ENCODE peak calls at places on chromosomes 1 and 21, in nine cellular contexts. One of them, this sample, is unnamed.

GRCh38 chr1:33272509-33272908 is 16.2 kb downstream of the ZNF362 start:
- DNase-seq in choroid plexus epithelial cell: no peak
- DNase-seq in activated CD4-positive, CD25-positive, alpha-beta regulatory T cell treated with anti-CD3 and anti-CD28 coated beads, Interleukin-2, amount 50 U/mL, for 72 hours: no peak
- DNase-seq in adrenal gland: no peak
- DNase-seq in stimulated activated CD4-positive, alpha-beta T cell treated with anti-CD3 and anti-CD28 coated beads, Interleukin-2, amount 100 ng/mL, for 24 hours: no peak
- DNase-seq in T-helper 9 cell: no peak
- DNase-seq in left lung: no peak
- DNase-seq in WTC11: no peak
- DNase-seq in T-helper 1 cell: no peak
- DNase-seq in this sample: no peak

GRCh38 chr1:111213412-111213811 is 13.0 kb upstream of the DENND2D start:
- DNase-seq in choroid plexus epithelial cell: peak
- DNase-seq in T-helper 1 cell: no peak
- DNase-seq in activated CD4-positive, CD25-positive, alpha-beta regulatory T cell treated with anti-CD3 and anti-CD28 coated beads, Interleukin-2, amount 50 U/mL, for 72 hours: no peak
- DNase-seq in adrenal gland: no peak
- DNase-seq in left lung: peak
- DNase-seq in T-helper 9 cell: no peak
- DNase-seq in WTC11: no peak
- DNase-seq in stimulated activated CD4-positive, alpha-beta T cell treated with anti-CD3 and anti-CD28 coated beads, Interleukin-2, amount 100 ng/mL, for 24 hours: no peak
- DNase-seq in this sample: no peak

GRCh38 chr1:101733340-101733739 is 263.4 kb downstream of the OLFM3 start:
- DNase-seq in stimulated activated CD4-positive, alpha-beta T cell treated with anti-CD3 and anti-CD28 coated beads, Interleukin-2, amount 100 ng/mL, for 24 hours: no peak
- DNase-seq in adrenal gland: no peak
- DNase-seq in activated CD4-positive, CD25-positive, alpha-beta regulatory T cell treated with anti-CD3 and anti-CD28 coated beads, Interleukin-2, amount 50 U/mL, for 72 hours: no peak
- DNase-seq in choroid plexus epithelial cell: no peak
- DNase-seq in WTC11: no peak
- DNase-seq in T-helper 9 cell: no peak
- DNase-seq in T-helper 1 cell: no peak
- DNase-seq in left lung: no peak
- DNase-seq in this sample: no peak

GRCh38 chr21:39637197-39637970 is 24.6 kb downstream of the B3GALT5 start:
- DNase-seq in stimulated activated CD4-positive, alpha-beta T cell treated with anti-CD3 and anti-CD28 coated beads, Interleukin-2, amount 100 ng/mL, for 24 hours: no peak
- DNase-seq in activated CD4-positive, CD25-positive, alpha-beta regulatory T cell treated with anti-CD3 and anti-CD28 coated beads, Interleukin-2, amount 50 U/mL, for 72 hours: no peak
- DNase-seq in choroid plexus epithelial cell: no peak
- DNase-seq in left lung: no peak
- DNase-seq in T-helper 9 cell: no peak
- DNase-seq in T-helper 1 cell: no peak
- DNase-seq in adrenal gland: no peak
- DNase-seq in WTC11: no peak
- DNase-seq in this sample: no peak

GRCh38 chr21:41526478-41527087 is 18.6 kb upstream of the TMPRSS2 start:
- DNase-seq in choroid plexus epithelial cell: no peak
- DNase-seq in T-helper 1 cell: no peak
- DNase-seq in T-helper 9 cell: no peak
- DNase-seq in adrenal gland: no peak
- DNase-seq in activated CD4-positive, CD25-positive, alpha-beta regulatory T cell treated with anti-CD3 and anti-CD28 coated beads, Interleukin-2, amount 50 U/mL, for 72 hours: no peak
- DNase-seq in left lung: no peak
- DNase-seq in stimulated activated CD4-positive, alpha-beta T cell treated with anti-CD3 and anti-CD28 coated beads, Interleukin-2, amount 100 ng/mL, for 24 hours: no peak
- DNase-seq in WTC11: no peak
- DNase-seq in this sample: no peak

GRCh38 chr1:177902151-177902765 is 67.6 kb downstream of the SEC16B start:
- DNase-seq in WTC11: no peak
- DNase-seq in left lung: peak
- DNase-seq in T-helper 1 cell: no peak
- DNase-seq in choroid plexus epithelial cell: no peak
- DNase-seq in T-helper 9 cell: no peak
- DNase-seq in stimulated activated CD4-positive, alpha-beta T cell treated with anti-CD3 and anti-CD28 coated beads, Interleukin-2, amount 100 ng/mL, for 24 hours: no peak
- DNase-seq in adrenal gland: no peak
- DNase-seq in activated CD4-positive, CD25-positive, alpha-beta regulatory T cell treated with anti-CD3 and anti-CD28 coated beads, Interleukin-2, amount 50 U/mL, for 72 hours: no peak
- DNase-seq in this sample: no peak

GRCh38 chr1:89546082-89546889 is 21.7 kb downstream of the LRRC8B start:
- DNase-seq in adrenal gland: no peak
- DNase-seq in stimulated activated CD4-positive, alpha-beta T cell treated with anti-CD3 and anti-CD28 coated beads, Interleukin-2, amount 100 ng/mL, for 24 hours: no peak
- DNase-seq in WTC11: no peak
- DNase-seq in activated CD4-positive, CD25-positive, alpha-beta regulatory T cell treated with anti-CD3 and anti-CD28 coated beads, Interleukin-2, amount 50 U/mL, for 72 hours: no peak
- DNase-seq in T-helper 9 cell: no peak
- DNase-seq in T-helper 1 cell: peak
- DNase-seq in left lung: no peak
- DNase-seq in choroid plexus epithelial cell: peak
- DNase-seq in this sample: no peak

GRCh38 chr1:24098907-24099637 is 12.9 kb downstream of the MYOM3 start:
- DNase-seq in WTC11: no peak
- DNase-seq in T-helper 1 cell: no peak
- DNase-seq in T-helper 9 cell: no peak
- DNase-seq in stimulated activated CD4-positive, alpha-beta T cell treated with anti-CD3 and anti-CD28 coated beads, Interleukin-2, amount 100 ng/mL, for 24 hours: no peak
- DNase-seq in choroid plexus epithelial cell: no peak
- DNase-seq in left lung: no peak
- DNase-seq in adrenal gland: no peak
- DNase-seq in activated CD4-positive, CD25-positive, alpha-beta regulatory T cell treated with anti-CD3 and anti-CD28 coated beads, Interleukin-2, amount 50 U/mL, for 72 hours: no peak
- DNase-seq in this sample: no peak

GRCh38 chr1:194184974-194185373 is 998.6 kb upstream of the B3GALT2 start:
- DNase-seq in T-helper 1 cell: no peak
- DNase-seq in activated CD4-positive, CD25-positive, alpha-beta regulatory T cell treated with anti-CD3 and anti-CD28 coated beads, Interleukin-2, amount 50 U/mL, for 72 hours: no peak
- DNase-seq in left lung: no peak
- DNase-seq in choroid plexus epithelial cell: no peak
- DNase-seq in stimulated activated CD4-positive, alpha-beta T cell treated with anti-CD3 and anti-CD28 coated beads, Interleukin-2, amount 100 ng/mL, for 24 hours: no peak
- DNase-seq in WTC11: no peak
- DNase-seq in adrenal gland: no peak
- DNase-seq in T-helper 9 cell: no peak
- DNase-seq in this sample: no peak

GRCh38 chr1:220748091-220748934 is at the start of gene MTARC2:
- DNase-seq in choroid plexus epithelial cell: peak
- DNase-seq in left lung: peak
- DNase-seq in WTC11: peak
- DNase-seq in stimulated activated CD4-positive, alpha-beta T cell treated with anti-CD3 and anti-CD28 coated beads, Interleukin-2, amount 100 ng/mL, for 24 hours: peak
- DNase-seq in T-helper 1 cell: no peak
- DNase-seq in activated CD4-positive, CD25-positive, alpha-beta regulatory T cell treated with anti-CD3 and anti-CD28 coated beads, Interleukin-2, amount 50 U/mL, for 72 hours: no peak
- DNase-seq in T-helper 9 cell: no peak
- DNase-seq in adrenal gland: peak
- DNase-seq in this sample: peak

GRCh38 chr1:214280386-214281029 is 451 bp upstream of the SMYD2 start:
- DNase-seq in T-helper 9 cell: no peak
- DNase-seq in activated CD4-positive, CD25-positive, alpha-beta regulatory T cell treated with anti-CD3 and anti-CD28 coated beads, Interleukin-2, amount 50 U/mL, for 72 hours: no peak
- DNase-seq in adrenal gland: peak
- DNase-seq in WTC11: peak
- DNase-seq in left lung: peak
- DNase-seq in choroid plexus epithelial cell: peak
- DNase-seq in T-helper 1 cell: no peak
- DNase-seq in stimulated activated CD4-positive, alpha-beta T cell treated with anti-CD3 and anti-CD28 coated beads, Interleukin-2, amount 100 ng/mL, for 24 hours: peak
- DNase-seq in this sample: peak

GRCh38 chr1:236795757-236796719 is 946 bp downstream of the MTR start:
- DNase-seq in left lung: no peak
- DNase-seq in T-helper 1 cell: no peak
- DNase-seq in choroid plexus epithelial cell: peak
- DNase-seq in activated CD4-positive, CD25-positive, alpha-beta regulatory T cell treated with anti-CD3 and anti-CD28 coated beads, Interleukin-2, amount 50 U/mL, for 72 hours: no peak
- DNase-seq in stimulated activated CD4-positive, alpha-beta T cell treated with anti-CD3 and anti-CD28 coated beads, Interleukin-2, amount 100 ng/mL, for 24 hours: peak
- DNase-seq in WTC11: no peak
- DNase-seq in T-helper 9 cell: peak
- DNase-seq in adrenal gland: no peak
- DNase-seq in this sample: peak

GRCh38 chr1:23561813-23562100 is 2.5 kb upstream of the ID3 start:
- DNase-seq in stimulated activated CD4-positive, alpha-beta T cell treated with anti-CD3 and anti-CD28 coated beads, Interleukin-2, amount 100 ng/mL, for 24 hours: no peak
- DNase-seq in activated CD4-positive, CD25-positive, alpha-beta regulatory T cell treated with anti-CD3 and anti-CD28 coated beads, Interleukin-2, amount 50 U/mL, for 72 hours: no peak
- DNase-seq in T-helper 9 cell: no peak
- DNase-seq in left lung: no peak
- DNase-seq in choroid plexus epithelial cell: no peak
- DNase-seq in WTC11: no peak
- DNase-seq in adrenal gland: no peak
- DNase-seq in T-helper 1 cell: no peak
- DNase-seq in this sample: no peak

GRCh38 chr1:212470059-212470458 is 37.3 kb downstream of the NENF start:
- DNase-seq in T-helper 9 cell: no peak
- DNase-seq in activated CD4-positive, CD25-positive, alpha-beta regulatory T cell treated with anti-CD3 and anti-CD28 coated beads, Interleukin-2, amount 50 U/mL, for 72 hours: no peak
- DNase-seq in left lung: no peak
- DNase-seq in WTC11: no peak
- DNase-seq in adrenal gland: peak
- DNase-seq in stimulated activated CD4-positive, alpha-beta T cell treated with anti-CD3 and anti-CD28 coated beads, Interleukin-2, amount 100 ng/mL, for 24 hours: no peak
- DNase-seq in T-helper 1 cell: no peak
- DNase-seq in choroid plexus epithelial cell: peak
- DNase-seq in this sample: no peak

GRCh38 chr1:209168204-209168603 is 415.3 kb upstream of the CAMK1G start:
- DNase-seq in choroid plexus epithelial cell: no peak
- DNase-seq in T-helper 9 cell: no peak
- DNase-seq in adrenal gland: peak
- DNase-seq in left lung: no peak
- DNase-seq in WTC11: no peak
- DNase-seq in T-helper 1 cell: no peak
- DNase-seq in stimulated activated CD4-positive, alpha-beta T cell treated with anti-CD3 and anti-CD28 coated beads, Interleukin-2, amount 100 ng/mL, for 24 hours: no peak
- DNase-seq in activated CD4-positive, CD25-positive, alpha-beta regulatory T cell treated with anti-CD3 and anti-CD28 coated beads, Interleukin-2, amount 50 U/mL, for 72 hours: no peak
- DNase-seq in this sample: no peak

GRCh38 chr1:12034381-12034801 is 15.1 kb downstream of the MIIP start:
- DNase-seq in activated CD4-positive, CD25-positive, alpha-beta regulatory T cell treated with anti-CD3 and anti-CD28 coated beads, Interleukin-2, amount 50 U/mL, for 72 hours: no peak
- DNase-seq in left lung: no peak
- DNase-seq in WTC11: no peak
- DNase-seq in stimulated activated CD4-positive, alpha-beta T cell treated with anti-CD3 and anti-CD28 coated beads, Interleukin-2, amount 100 ng/mL, for 24 hours: no peak
- DNase-seq in adrenal gland: peak
- DNase-seq in T-helper 9 cell: no peak
- DNase-seq in choroid plexus epithelial cell: peak
- DNase-seq in T-helper 1 cell: no peak
- DNase-seq in this sample: no peak

GRCh38 chr1:16224472-16224871 is 12.0 kb upstream of the ARHGEF19 start:
- DNase-seq in WTC11: no peak
- DNase-seq in choroid plexus epithelial cell: no peak
- DNase-seq in T-helper 9 cell: no peak
- DNase-seq in stimulated activated CD4-positive, alpha-beta T cell treated with anti-CD3 and anti-CD28 coated beads, Interleukin-2, amount 100 ng/mL, for 24 hours: no peak
- DNase-seq in left lung: no peak
- DNase-seq in T-helper 1 cell: no peak
- DNase-seq in activated CD4-positive, CD25-positive, alpha-beta regulatory T cell treated with anti-CD3 and anti-CD28 coated beads, Interleukin-2, amount 50 U/mL, for 72 hours: no peak
- DNase-seq in adrenal gland: no peak
- DNase-seq in this sample: no peak

GRCh38 chr21:25895565-25896205 is 160.9 kb downstream of the GABPA start:
- DNase-seq in WTC11: no peak
- DNase-seq in T-helper 1 cell: peak
- DNase-seq in adrenal gland: no peak
- DNase-seq in left lung: no peak
- DNase-seq in stimulated activated CD4-positive, alpha-beta T cell treated with anti-CD3 and anti-CD28 coated beads, Interleukin-2, amount 100 ng/mL, for 24 hours: peak
- DNase-seq in activated CD4-positive, CD25-positive, alpha-beta regulatory T cell treated with anti-CD3 and anti-CD28 coated beads, Interleukin-2, amount 50 U/mL, for 72 hours: no peak
- DNase-seq in T-helper 9 cell: no peak
- DNase-seq in choroid plexus epithelial cell: peak
- DNase-seq in this sample: no peak

GRCh38 chr21:39000496-39000895 is 182.8 kb downstream of the PSMG1 start:
- DNase-seq in activated CD4-positive, CD25-positive, alpha-beta regulatory T cell treated with anti-CD3 and anti-CD28 coated beads, Interleukin-2, amount 50 U/mL, for 72 hours: no peak
- DNase-seq in choroid plexus epithelial cell: no peak
- DNase-seq in adrenal gland: no peak
- DNase-seq in T-helper 1 cell: peak
- DNase-seq in stimulated activated CD4-positive, alpha-beta T cell treated with anti-CD3 and anti-CD28 coated beads, Interleukin-2, amount 100 ng/mL, for 24 hours: no peak
- DNase-seq in T-helper 9 cell: no peak
- DNase-seq in WTC11: no peak
- DNase-seq in left lung: no peak
- DNase-seq in this sample: no peak

GRCh38 chr1:45862008-45862407 is 58.6 kb downstream of the MAST2 start:
- DNase-seq in adrenal gland: no peak
- DNase-seq in choroid plexus epithelial cell: no peak
- DNase-seq in T-helper 9 cell: no peak
- DNase-seq in left lung: no peak
- DNase-seq in T-helper 1 cell: no peak
- DNase-seq in WTC11: no peak
- DNase-seq in stimulated activated CD4-positive, alpha-beta T cell treated with anti-CD3 and anti-CD28 coated beads, Interleukin-2, amount 100 ng/mL, for 24 hours: no peak
- DNase-seq in activated CD4-positive, CD25-positive, alpha-beta regulatory T cell treated with anti-CD3 and anti-CD28 coated beads, Interleukin-2, amount 50 U/mL, for 72 hours: no peak
- DNase-seq in this sample: no peak

GRCh38 chr1:41482001-41482765 is 2.3 kb downstream of the EDN2 start:
- DNase-seq in stimulated activated CD4-positive, alpha-beta T cell treated with anti-CD3 and anti-CD28 coated beads, Interleukin-2, amount 100 ng/mL, for 24 hours: no peak
- DNase-seq in WTC11: no peak
- DNase-seq in T-helper 1 cell: no peak
- DNase-seq in T-helper 9 cell: no peak
- DNase-seq in adrenal gland: peak
- DNase-seq in choroid plexus epithelial cell: no peak
- DNase-seq in activated CD4-positive, CD25-positive, alpha-beta regulatory T cell treated with anti-CD3 and anti-CD28 coated beads, Interleukin-2, amount 50 U/mL, for 72 hours: no peak
- DNase-seq in left lung: peak
- DNase-seq in this sample: no peak

GRCh38 chr1:86778510-86779218 is 74.3 kb downstream of the SH3GLB1 start:
- DNase-seq in T-helper 9 cell: no peak
- DNase-seq in activated CD4-positive, CD25-positive, alpha-beta regulatory T cell treated with anti-CD3 and anti-CD28 coated beads, Interleukin-2, amount 50 U/mL, for 72 hours: no peak
- DNase-seq in stimulated activated CD4-positive, alpha-beta T cell treated with anti-CD3 and anti-CD28 coated beads, Interleukin-2, amount 100 ng/mL, for 24 hours: no peak
- DNase-seq in choroid plexus epithelial cell: peak
- DNase-seq in adrenal gland: no peak
- DNase-seq in WTC11: no peak
- DNase-seq in left lung: no peak
- DNase-seq in T-helper 1 cell: no peak
- DNase-seq in this sample: no peak

GRCh38 chr1:8075511-8076051 is 49.5 kb upstream of the ERRFI1 start:
- DNase-seq in WTC11: no peak
- DNase-seq in T-helper 1 cell: no peak
- DNase-seq in activated CD4-positive, CD25-positive, alpha-beta regulatory T cell treated with anti-CD3 and anti-CD28 coated beads, Interleukin-2, amount 50 U/mL, for 72 hours: no peak
- DNase-seq in choroid plexus epithelial cell: no peak
- DNase-seq in adrenal gland: no peak
- DNase-seq in stimulated activated CD4-positive, alpha-beta T cell treated with anti-CD3 and anti-CD28 coated beads, Interleukin-2, amount 100 ng/mL, for 24 hours: no peak
- DNase-seq in left lung: peak
- DNase-seq in T-helper 9 cell: no peak
- DNase-seq in this sample: no peak

GRCh38 chr1:181097242-181097641 is 8.7 kb downstream of the IER5 start:
- DNase-seq in choroid plexus epithelial cell: no peak
- DNase-seq in WTC11: no peak
- DNase-seq in T-helper 1 cell: no peak
- DNase-seq in T-helper 9 cell: no peak
- DNase-seq in stimulated activated CD4-positive, alpha-beta T cell treated with anti-CD3 and anti-CD28 coated beads, Interleukin-2, amount 100 ng/mL, for 24 hours: no peak
- DNase-seq in activated CD4-positive, CD25-positive, alpha-beta regulatory T cell treated with anti-CD3 and anti-CD28 coated beads, Interleukin-2, amount 50 U/mL, for 72 hours: no peak
- DNase-seq in adrenal gland: no peak
- DNase-seq in left lung: no peak
- DNase-seq in this sample: no peak

This sample was measured in stimulated activated naive B cell treated with anti-CD40 and anti-IgM and Interleukin-4, amounts not matched to agents 10 μg/mL and 1 μg/mL and 100 μg/mL, for 72 hours.